ENCODE peak calls at places on chromosomes 12 and 14, in five cellular contexts. M is GM23248; B is fibroblast of lung; K is CD8-positive, alpha-beta T cell; J is neuronal stem cell. A is an unnamed sample.

GRCh38 chr12:56980268-56980667 is 22.9 kb upstream of the RDH16 start:
- DNase-seq in M (no peak), J (no peak), B (no peak), K (no peak), A (no peak)

GRCh38 chr14:90093942-90094595 is 32.3 kb downstream of the KCNK13 start:
- DNase-seq in B (peak; percentile 7), M (peak; percentile 65), K (no peak), J (no peak), A (no peak)

GRCh38 chr14:75833326-75834020 is 148.3 kb downstream of the TGFB3 start:
- DNase-seq in B (no peak), J (no peak), K (no peak), M (peak; percentile 24), A (no peak)

GRCh38 chr12:126107659-126108058 is 1042.4 kb downstream of the AACS start:
- DNase-seq in K (no peak), J (peak; percentile 9), M (no peak), B (no peak), A (no peak)

GRCh38 chr12:22850185-22850584 is 225.2 kb downstream of the ETNK1 start:
- DNase-seq in B (no peak), J (no peak), K (no peak), M (no peak), A (no peak)

GRCh38 chr14:61132336-61132735 is 148.8 kb downstream of the TMEM30B start:
- DNase-seq in M (no peak), K (no peak), J (no peak), B (no peak), A (no peak)

GRCh38 chr12:22835431-22835830 is 210.5 kb downstream of the ETNK1 start:
- DNase-seq in M (no peak), J (no peak), K (no peak), B (no peak), A (no peak)

GRCh38 chr14:99838555-99839193 is 45.5 kb downstream of the EML1 start:
- DNase-seq in B (peak; percentile 13), M (no peak), J (peak; percentile 81), K (no peak), A (no peak)

GRCh38 chr12:75011120-75011519 is 198.5 kb downstream of the KCNC2 start:
- DNase-seq in J (no peak), M (no peak), B (no peak), K (no peak), A (peak; percentile 11)

GRCh38 chr14:100588671-100589070 is 1.5 kb upstream of the BEGAIN start:
- DNase-seq in K (no peak), J (no peak), M (no peak), B (no peak), A (no peak)

GRCh38 chr14:101026341-101026740 is 122.8 kb upstream of the RTL1 start:
- DNase-seq in J (no peak), B (no peak), M (no peak), K (no peak), A (no peak)

GRCh38 chr14:38255673-38256357 is at the start of gene CLEC14A:
- DNase-seq in M (peak; percentile 23), K (no peak), B (no peak), J (no peak), A (no peak)

GRCh38 chr14:72549026-72549425 is 344.9 kb downstream of the DPF3 start:
- DNase-seq in B (no peak), J (no peak), M (peak; percentile 47), K (no peak), A (peak; percentile 21)

GRCh38 chr12:67067453-67068203 is 201.5 kb upstream of the CAND1 start:
- DNase-seq in J (no peak), K (no peak), B (no peak), M (no peak), A (no peak)

GRCh38 chr14:85528882-85529585 is 910 bp upstream of the FLRT2 start:
- DNase-seq in J (peak; percentile 35), M (peak; percentile 92), B (peak; percentile 70), K (no peak), A (peak; percentile 45)

GRCh38 chr14:63663428-63664142 is 21.9 kb upstream of the WDR89 start:
- DNase-seq in B (no peak), J (no peak), K (no peak), M (peak; percentile 17), A (peak; percentile 6)

GRCh38 chr14:50920482-50921225 is 23.6 kb downstream of the PYGL start:
- DNase-seq in J (peak; percentile 36), B (peak; percentile 78), K (no peak), M (peak; percentile 83), A (no peak)

GRCh38 chr14:30655124-30655523 is 33.0 kb downstream of the SCFD1 start:
- DNase-seq in J (no peak), M (peak; percentile 7), B (peak; percentile 20), K (no peak), A (no peak)

GRCh38 chr12:70849265-70849960 is 71.1 kb downstream of the PTPRR start:
- DNase-seq in J (no peak), B (peak; percentile 71), K (no peak), M (peak; percentile 60), A (no peak)

GRCh38 chr14:21093769-21094681 is 4.4 kb downstream of the ZNF219 start:
- DNase-seq in M (no peak), J (peak; percentile 95), B (no peak), K (no peak), A (no peak)

GRCh38 chr12:1171657-1172056 is 180.6 kb downstream of the ERC1 start:
- DNase-seq in M (no peak), B (no peak), K (no peak), J (peak; percentile 54), A (no peak)

GRCh38 chr12:75478395-75478794 is 2.2 kb upstream of the GLIPR1 start:
- DNase-seq in J (no peak), B (peak; percentile 82), M (peak; percentile 74), K (no peak), A (no peak)

GRCh38 chr12:39905152-39905551 is 200.7 kb downstream of the SLC2A13 start:
- DNase-seq in J (no peak), K (no peak), B (peak; percentile 39), M (peak; percentile 87), A (peak; percentile 22)

GRCh38 chr14:68135566-68135965 is 316.0 kb downstream of the RAD51B start:
- DNase-seq in J (no peak), M (peak; percentile 73), K (no peak), B (no peak), A (no peak)

GRCh38 chr14:64388533-64389243 is 535 bp downstream of the MTHFD1 start:
- DNase-seq in J (no peak), M (peak; percentile 67), B (peak; percentile 23), K (no peak), A (peak; percentile 19)

GRCh38 chr12:133057446-133057845 is 20.1 kb downstream of the ZNF84 start:
- DNase-seq in J (no peak), K (no peak), M (peak; percentile 4), B (peak; percentile 25), A (no peak)

GRCh38 chr12:5984873-5985272 is 39.8 kb upstream of the ANO2 start:
- DNase-seq in M (no peak), J (no peak), B (no peak), K (no peak), A (no peak)

GRCh38 chr12:2483713-2484112 is 311.1 kb upstream of the FKBP4 start:
- DNase-seq in K (no peak), B (no peak), M (no peak), J (no peak), A (no peak)

GRCh38 chr12:112879191-112879705 is 27.5 kb upstream of the OAS1 start:
- DNase-seq in B (no peak), K (no peak), J (no peak), M (no peak), A (no peak)

GRCh38 chr12:93547778-93548177 is 24.7 kb upstream of the SOCS2 start:
- DNase-seq in K (no peak), J (no peak), B (no peak), M (no peak), A (no peak)

GRCh38 chr14:100296106-100296651 is 10.1 kb downstream of the SLC25A29 start:
- DNase-seq in B (no peak), K (no peak), M (no peak), J (no peak), A (no peak)

GRCh38 chr12:71499834-71500233 is 60.2 kb downstream of the LGR5 start:
- DNase-seq in K (no peak), B (peak; percentile 60), J (no peak), M (no peak), A (no peak)

GRCh38 chr12:129073157-129073915 is 220.1 kb downstream of the GLT1D1 start:
- DNase-seq in M (no peak), K (no peak), J (no peak), B (no peak), A (no peak)

GRCh38 chr14:53871947-53872346 is 84.7 kb downstream of the BMP4 start:
- DNase-seq in K (no peak), M (no peak), J (no peak), B (no peak), A (no peak)

GRCh38 chr12:64480148-64480547 is 28.2 kb downstream of the TBK1 start:
- DNase-seq in J (no peak), B (peak; percentile 35), M (peak; percentile 55), K (no peak), A (no peak)

GRCh38 chr14:43858981-43859380 is 648.1 kb downstream of the FSCB start:
- DNase-seq in K (no peak), M (no peak), J (no peak), B (no peak), A (no peak)

GRCh38 chr14:76998777-76999366 is 29.6 kb downstream of the IRF2BPL start:
- DNase-seq in K (no peak), B (no peak), M (no peak), J (no peak), A (no peak)
- H3K27me3 ChIP-seq in K (no peaks in the 10 kb centered on the region), B (no peaks in the 10 kb centered on the region), M (no peaks in the 10 kb centered on the region), J (no peaks in the 10 kb centered on the region), A (no peaks in the 10 kb centered on the region)

DNA sequence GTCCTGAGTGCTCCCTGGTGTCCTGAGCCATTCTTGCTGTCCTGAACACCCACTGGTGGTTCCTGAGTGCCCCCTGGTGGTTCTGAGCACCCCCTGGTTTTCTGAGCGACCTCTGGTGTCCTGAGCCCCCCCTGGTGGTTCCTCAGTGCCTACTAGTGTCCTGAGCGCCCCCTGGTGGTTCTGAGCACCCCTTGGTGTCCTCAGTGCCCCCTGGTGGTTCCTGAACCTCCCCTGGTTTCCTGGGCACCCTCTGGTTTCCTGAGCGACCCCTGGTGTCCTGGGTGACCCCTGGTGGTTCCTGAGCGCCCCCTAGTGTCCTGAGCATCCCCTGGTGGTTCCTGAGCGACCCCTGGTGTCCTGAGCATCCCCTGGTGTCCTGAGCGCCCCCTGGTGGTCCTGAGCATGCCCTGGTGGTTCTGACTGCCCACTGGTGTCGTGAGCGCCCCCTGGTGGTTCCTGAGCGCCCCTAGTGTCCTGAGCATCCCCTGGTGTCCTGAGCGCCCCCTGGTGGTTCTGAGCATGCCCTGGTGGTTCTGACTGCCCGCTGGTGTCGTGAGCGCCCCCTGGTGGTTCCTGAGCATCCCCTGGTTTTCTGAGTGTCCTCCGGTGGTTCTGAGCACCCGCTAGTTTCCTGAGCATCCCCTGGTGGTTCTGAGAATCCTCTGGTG is 473.1 kb downstream of the TMEM121 start:
- DNase-seq in J (no peak), M (peak; percentile 58), K (peak; percentile 70), B (no peak), A (peak; percentile 40)
- H3K4me3 ChIP-seq in J (no peak overlapping the region), M (no peak overlapping the region), K (no peak overlapping the region), B (no peak overlapping the region), A (no peak overlapping the region)

GRCh38 chr14:106681161-106681955 is 1155.0 kb downstream of the TMEM121 start:
- DNase-seq in K (no peak), J (no peak), B (no peak), M (no peak), A (peak; percentile 12)
- H3K9me3 ChIP-seq in K (no peaks in the 10 kb centered on the region), J (peaks cover 24% of the 10 kb centered on the region), B (no peaks in the 10 kb centered on the region), M (no peaks in the 10 kb centered on the region), A (no peaks in the 10 kb centered on the region)

DNA sequence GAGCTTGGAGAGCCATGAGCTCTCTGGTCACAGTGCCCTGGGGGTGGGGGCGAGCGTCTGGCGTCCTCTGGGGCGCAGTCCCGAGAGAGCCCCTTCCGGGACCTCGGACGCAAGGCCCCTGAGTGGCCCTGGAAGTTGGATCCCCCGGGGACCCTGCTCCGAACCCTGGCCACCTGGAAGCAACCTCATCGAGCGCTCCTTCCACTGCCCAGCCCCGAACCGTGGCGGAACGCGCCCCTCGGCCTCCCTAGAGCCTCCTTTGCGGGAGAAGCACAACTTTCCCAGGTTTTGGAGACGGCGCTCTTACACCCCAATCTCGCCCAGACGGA is 1.2 kb downstream of the NOS1 start:
- DNase-seq in K (no peak), J (no peak), B (no peak), M (no peak), A (no peak)
- H3K27me3 ChIP-seq in K (no peaks in the 10 kb centered on the region), J (peaks cover 76% of the 10 kb centered on the region), B (peaks cover 3% of the 10 kb centered on the region), M (peaks cover 49% of the 10 kb centered on the region), A (peaks cover 50% of the 10 kb centered on the region)

A was measured in MG63.